ENCODE peak calls at places on chromosomes 6 and 20, in eight cellular contexts. A is right lobe of liver, J is neural crest cell, S is astrocyte of the spinal cord, G is fibroblast of pulmonary artery, Y is astrocyte, I is cardiac muscle cell, Q is tibial nerve. K is an unnamed sample.

GRCh38 chr20:48739395-48740268 is 88.2 kb downstream of the PREX1 start:
- DNase-seq in A (no peak), J (no peak), S (no peak), G (no peak), Y (no peak), I (no peak), Q (no peak), K (no peak)

GRCh38 chr6:52337633-52338290 is 24.2 kb upstream of the PAQR8 start:
- DNase-seq in A (no peak), J (no peak), S (no peak), G (no peak), Y (no peak), I (no peak), Q (no peak), K (no peak)

GRCh38 chr6:89375902-89376301 is 23.4 kb upstream of the UBE2J1 start:
- DNase-seq in A (no peak), J (no peak), S (no peak), G (no peak), Y (no peak), I (no peak), Q (no peak), K (no peak)

GRCh38 chr20:32195581-32195980 is 12.0 kb downstream of the PLAGL2 start:
- DNase-seq in A (peak; percentile 77), J (no peak), S (no peak), G (no peak), Y (no peak), I (no peak), Q (no peak), K (no peak)

GRCh38 chr20:20017001-20017851 is at the start of gene NAA20:
- DNase-seq in A (peak; percentile 97), J (peak; percentile 86), S (peak; percentile 93), G (peak; percentile 93), Y (peak; percentile 84), I (peak; percentile 95), Q (peak; percentile 81), K (peak; percentile 94)

GRCh38 chr20:37564388-37565133 is 36.9 kb upstream of the BLCAP start:
- DNase-seq in A (peak; percentile 63), J (peak; percentile 83), S (peak; percentile 7), G (peak; percentile 18), Y (no peak), I (peak; percentile 80), Q (peak; percentile 20), K (peak; percentile 83)

GRCh38 chr6:169800668-169801395 is 49.4 kb downstream of the ERMARD start:
- DNase-seq in A (peak; percentile 69), J (no peak), S (peak; percentile 52), G (peak; percentile 47), Y (peak; percentile 61), I (peak; percentile 28), Q (no peak), K (no peak)

GRCh38 chr6:130778946-130779657 is 48.1 kb upstream of the SMLR1 start:
- DNase-seq in A (no peak), J (no peak), S (peak; percentile 65), G (peak; percentile 61), Y (peak; percentile 78), I (no peak), Q (peak; percentile 51), K (no peak)

GRCh38 chr6:52994789-52995078 is 350 bp downstream of the GSTA4 start:
- DNase-seq in A (peak; percentile 66), J (peak; percentile 59), S (no peak), G (peak; percentile 13), Y (no peak), I (peak; percentile 58), Q (peak; percentile 18), K (peak; percentile 61)

GRCh38 chr6:12403201-12403826 is 113.2 kb downstream of the EDN1 start:
- DNase-seq in A (no peak), J (no peak), S (peak; percentile 47), G (peak; percentile 48), Y (peak; percentile 48), I (no peak), Q (no peak), K (no peak)

GRCh38 chr6:114142256-114142655 is 171.3 kb upstream of the HDAC2 start:
- DNase-seq in A (no peak), J (no peak), S (no peak), G (no peak), Y (no peak), I (no peak), Q (no peak), K (no peak)

DNA sequence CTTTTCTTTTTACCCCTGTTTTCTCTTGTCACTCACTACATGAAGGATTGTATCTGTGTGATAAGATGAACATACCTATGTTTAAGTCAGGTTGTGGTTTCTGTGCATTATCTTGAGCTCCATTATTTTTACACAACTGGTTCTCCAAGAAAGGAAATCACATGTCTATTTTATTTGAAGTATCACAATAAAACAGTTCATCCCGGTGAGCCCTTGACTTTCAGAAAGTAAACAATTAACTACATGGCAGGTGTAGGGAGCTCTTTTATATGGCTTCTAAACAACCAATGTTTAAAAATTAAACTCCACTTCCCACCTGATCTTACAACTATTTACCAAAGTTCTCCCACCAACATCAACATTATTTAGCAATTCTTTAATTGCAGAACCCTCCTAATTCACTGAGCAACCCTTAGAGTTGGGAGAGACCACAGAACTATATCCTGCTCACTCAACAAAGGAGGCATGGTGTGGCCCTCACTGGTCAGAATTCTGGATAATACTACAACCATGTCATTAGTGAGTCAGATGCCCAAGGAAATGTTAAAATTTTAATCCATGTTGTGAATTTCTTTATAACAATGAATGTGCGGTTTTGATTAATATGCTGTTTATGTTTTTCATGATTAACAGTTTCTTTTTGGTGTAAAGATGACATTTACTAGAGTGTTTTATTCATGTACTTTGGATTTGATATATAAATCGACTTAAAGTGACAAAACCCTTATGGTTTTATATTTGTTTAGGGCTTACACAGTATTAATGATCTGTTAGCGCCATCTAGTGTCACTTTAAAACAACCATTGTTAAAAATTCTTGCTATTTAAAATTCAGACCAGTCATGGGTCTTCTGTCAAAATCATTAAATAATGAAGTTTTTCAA is 50.0 kb upstream of the SCGN start:
- DNase-seq in A (no peak), J (no peak), S (peak; percentile 66), G (peak; percentile 81), Y (peak; percentile 29), I (peak; percentile 69), Q (no peak), K (no peak)
- TF ChIP-seq CTCF in A (peak; percentile 69), J (peak; percentile 91), S (peak; percentile 31), G (peak; percentile 40), Y (peak; percentile 40), I (peak; percentile 45), Q (peak; percentile 58), K (peak; percentile 66)

DNA sequence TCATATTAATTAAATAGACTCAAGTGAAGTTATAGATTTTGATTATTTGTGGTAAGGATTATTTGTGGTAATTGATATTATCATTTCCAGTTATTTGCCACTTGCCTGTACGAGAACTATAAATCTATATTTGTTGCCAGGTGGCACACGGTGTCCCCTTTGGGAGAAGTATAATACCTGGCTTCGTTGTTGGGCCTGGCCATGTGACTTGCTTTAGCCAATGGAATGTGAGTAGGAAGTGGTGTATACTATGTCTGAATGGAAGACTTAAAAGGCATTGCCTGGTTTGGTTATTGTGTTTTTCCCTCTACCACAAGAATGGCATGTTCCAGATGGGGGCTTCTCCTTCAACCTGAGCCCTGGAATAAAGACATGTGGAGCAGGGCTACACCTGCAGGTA is 228.1 kb downstream of the CDC5L start:
- DNase-seq in A (no peak), J (no peak), S (no peak), G (no peak), Y (no peak), I (no peak), Q (no peak), K (no peak)
- TF ChIP-seq CTCF in A (no peak), J (no peak), S (no peak), G (no peak), Y (no peak), I (no peak), Q (no peak), K (no peak)

GRCh38 chr20:8129211-8129986 is 2.7 kb upstream of the PLCB1 start:
- DNase-seq in A (no peak), J (no peak), S (no peak), G (no peak), Y (no peak), I (no peak), Q (no peak), K (no peak)

GRCh38 chr20:8130840-8131526 is 1.1 kb upstream of the PLCB1 start:
- DNase-seq in A (no peak), J (no peak), S (no peak), G (no peak), Y (no peak), I (no peak), Q (no peak), K (no peak)

GRCh38 chr20:8132015-8132631 is at the start of gene PLCB1:
- DNase-seq in A (peak; percentile 90), J (peak; percentile 84), S (peak; percentile 83), G (peak; percentile 89), Y (peak; percentile 55), I (peak; percentile 90), Q (peak; percentile 74), K (peak; percentile 90)

GRCh38 chr20:8132632-8133587 is 844 bp downstream of the PLCB1 start:
- DNase-seq in A (peak; percentile 83), J (no peak), S (no peak), G (peak; percentile 39), Y (no peak), I (peak; percentile 50), Q (peak; percentile 29), K (no peak)

DNA sequence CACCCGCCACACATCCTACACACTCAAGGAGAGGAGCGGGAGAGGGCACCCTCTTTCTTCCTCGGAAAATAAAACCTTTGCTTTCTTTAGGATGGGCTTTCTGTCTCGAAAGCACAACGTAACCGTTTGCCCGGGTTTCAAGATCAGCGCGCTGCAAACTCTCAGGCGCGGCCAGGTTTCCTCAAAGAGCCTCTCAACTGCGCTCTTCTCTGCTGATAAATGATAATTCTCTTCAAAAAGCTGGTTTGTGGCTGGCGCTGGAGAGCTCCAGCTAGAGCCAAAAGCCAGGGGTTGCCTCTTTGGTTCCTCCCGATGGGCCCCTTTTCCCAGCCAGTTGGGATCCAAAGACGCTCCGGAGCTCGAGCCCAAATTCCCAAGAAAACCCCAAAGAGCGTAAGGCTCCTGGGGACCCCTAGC is 460 bp upstream of the PLCB1 start:
- DNase-seq in A (no peak), J (no peak), S (no peak), G (peak; percentile 57), Y (no peak), I (peak; percentile 66), Q (no peak), K (no peak)
- TF ChIP-seq CTCF in A (no peak), J (no peak), S (no peak), G (no peak), Y (no peak), I (no peak), Q (no peak), K (no peak)

GRCh38 chr20:64159711-64160110 is 4.5 kb upstream of the MYT1 start:
- DNase-seq in A (no peak), J (no peak), S (no peak), G (no peak), Y (no peak), I (no peak), Q (no peak), K (no peak)
- TF ChIP-seq CTCF in A (no peak), J (no peak), S (no peak), G (no peak), Y (no peak), I (no peak), Q (no peak), K (no peak)